ENCODE peak calls at places on chromosome 20, in ten cellular contexts. One of them, this sample, is unnamed.

GRCh38 chr20:5222919-5223634 is 93.7 kb downstream of the PROKR2 start:
- DNase-seq in HEK293T: peak
- DNase-seq in NCI-H1105 treated with DMSO at 0.1 percent for 48 hours: peak
- DNase-seq in AG08396: peak
- DNase-seq in NCI-H1930: no peak
- DNase-seq in lower lobe of right lung: peak
- DNase-seq in lung: peak
- DNase-seq in Right ventricle myocardium inferior: no peak
- DNase-seq in activated CD4-positive, alpha-beta T cell treated with anti-CD3 and anti-CD28 coated beads, Interleukin-2, amount 50 U/mL, for 1 hour: peak
- DNase-seq in endothelial cell: peak
- DNase-seq in this sample: no peak

GRCh38 chr20:42857446-42857845 is 332.3 kb downstream of the PTPRT start:
- DNase-seq in NCI-H1105 treated with DMSO at 0.1 percent for 48 hours: no peak
- DNase-seq in activated CD4-positive, alpha-beta T cell treated with anti-CD3 and anti-CD28 coated beads, Interleukin-2, amount 50 U/mL, for 1 hour: no peak
- DNase-seq in AG08396: no peak
- DNase-seq in NCI-H1930: no peak
- DNase-seq in Right ventricle myocardium inferior: no peak
- DNase-seq in HEK293T: no peak
- DNase-seq in lower lobe of right lung: no peak
- DNase-seq in lung: no peak
- DNase-seq in endothelial cell: no peak
- DNase-seq in this sample: no peak

GRCh38 chr20:59032713-59033059 is 551 bp upstream of the ATP5F1E start:
- DNase-seq in activated CD4-positive, alpha-beta T cell treated with anti-CD3 and anti-CD28 coated beads, Interleukin-2, amount 50 U/mL, for 1 hour: no peak
- DNase-seq in NCI-H1930: peak
- DNase-seq in Right ventricle myocardium inferior: no peak
- DNase-seq in AG08396: peak
- DNase-seq in NCI-H1105 treated with DMSO at 0.1 percent for 48 hours: peak
- DNase-seq in lower lobe of right lung: no peak
- DNase-seq in lung: no peak
- DNase-seq in endothelial cell: peak
- DNase-seq in HEK293T: peak
- DNase-seq in this sample: no peak

GRCh38 chr20:21640556-21640955 is 64.9 kb upstream of the PAX1 start:
- DNase-seq in HEK293T: peak
- DNase-seq in lung: no peak
- DNase-seq in activated CD4-positive, alpha-beta T cell treated with anti-CD3 and anti-CD28 coated beads, Interleukin-2, amount 50 U/mL, for 1 hour: no peak
- DNase-seq in Right ventricle myocardium inferior: no peak
- DNase-seq in AG08396: no peak
- DNase-seq in NCI-H1930: peak
- DNase-seq in NCI-H1105 treated with DMSO at 0.1 percent for 48 hours: peak
- DNase-seq in lower lobe of right lung: no peak
- DNase-seq in endothelial cell: peak
- DNase-seq in this sample: no peak

GRCh38 chr20:1225263-1225728 is 548 bp upstream of the RAD21L1 start:
- DNase-seq in HEK293T: no peak
- DNase-seq in lower lobe of right lung: no peak
- DNase-seq in endothelial cell: no peak
- DNase-seq in activated CD4-positive, alpha-beta T cell treated with anti-CD3 and anti-CD28 coated beads, Interleukin-2, amount 50 U/mL, for 1 hour: no peak
- DNase-seq in NCI-H1930: peak
- DNase-seq in lung: no peak
- DNase-seq in NCI-H1105 treated with DMSO at 0.1 percent for 48 hours: no peak
- DNase-seq in AG08396: no peak
- DNase-seq in Right ventricle myocardium inferior: no peak
- DNase-seq in this sample: no peak

GRCh38 chr20:31718952-31719643 is 3.6 kb downstream of the BCL2L1 start:
- DNase-seq in activated CD4-positive, alpha-beta T cell treated with anti-CD3 and anti-CD28 coated beads, Interleukin-2, amount 50 U/mL, for 1 hour: no peak
- DNase-seq in NCI-H1930: no peak
- DNase-seq in NCI-H1105 treated with DMSO at 0.1 percent for 48 hours: peak
- DNase-seq in AG08396: no peak
- DNase-seq in Right ventricle myocardium inferior: no peak
- DNase-seq in HEK293T: no peak
- DNase-seq in lower lobe of right lung: no peak
- DNase-seq in lung: peak
- DNase-seq in endothelial cell: no peak
- DNase-seq in this sample: no peak

GRCh38 chr20:8800089-8800488 is 268.8 kb upstream of the PLCB4 start:
- DNase-seq in lower lobe of right lung: no peak
- DNase-seq in Right ventricle myocardium inferior: no peak
- DNase-seq in NCI-H1930: no peak
- DNase-seq in activated CD4-positive, alpha-beta T cell treated with anti-CD3 and anti-CD28 coated beads, Interleukin-2, amount 50 U/mL, for 1 hour: no peak
- DNase-seq in lung: no peak
- DNase-seq in HEK293T: no peak
- DNase-seq in AG08396: no peak
- DNase-seq in NCI-H1105 treated with DMSO at 0.1 percent for 48 hours: no peak
- DNase-seq in endothelial cell: no peak
- DNase-seq in this sample: no peak

GRCh38 chr20:23655551-23656211 is 17.9 kb upstream of the CST3 start:
- DNase-seq in lower lobe of right lung: peak
- DNase-seq in endothelial cell: no peak
- DNase-seq in HEK293T: no peak
- DNase-seq in lung: peak
- DNase-seq in AG08396: no peak
- DNase-seq in NCI-H1105 treated with DMSO at 0.1 percent for 48 hours: no peak
- DNase-seq in NCI-H1930: no peak
- DNase-seq in Right ventricle myocardium inferior: peak
- DNase-seq in activated CD4-positive, alpha-beta T cell treated with anti-CD3 and anti-CD28 coated beads, Interleukin-2, amount 50 U/mL, for 1 hour: no peak
- DNase-seq in this sample: no peak

GRCh38 chr20:6057704-6058103 is 3.8 kb upstream of the LRRN4 start:
- DNase-seq in endothelial cell: no peak
- DNase-seq in AG08396: no peak
- DNase-seq in Right ventricle myocardium inferior: no peak
- DNase-seq in lung: no peak
- DNase-seq in NCI-H1930: no peak
- DNase-seq in NCI-H1105 treated with DMSO at 0.1 percent for 48 hours: no peak
- DNase-seq in activated CD4-positive, alpha-beta T cell treated with anti-CD3 and anti-CD28 coated beads, Interleukin-2, amount 50 U/mL, for 1 hour: no peak
- DNase-seq in HEK293T: no peak
- DNase-seq in lower lobe of right lung: no peak
- DNase-seq in this sample: no peak

GRCh38 chr20:39358052-39358451 is 395.9 kb downstream of the DHX35 start:
- DNase-seq in HEK293T: no peak
- DNase-seq in lung: no peak
- DNase-seq in endothelial cell: no peak
- DNase-seq in AG08396: no peak
- DNase-seq in NCI-H1105 treated with DMSO at 0.1 percent for 48 hours: no peak
- DNase-seq in lower lobe of right lung: no peak
- DNase-seq in Right ventricle myocardium inferior: no peak
- DNase-seq in NCI-H1930: no peak
- DNase-seq in activated CD4-positive, alpha-beta T cell treated with anti-CD3 and anti-CD28 coated beads, Interleukin-2, amount 50 U/mL, for 1 hour: no peak
- DNase-seq in this sample: no peak

GRCh38 chr20:59701236-59701635 is 96.9 kb downstream of the PHACTR3 start:
- DNase-seq in Right ventricle myocardium inferior: no peak
- DNase-seq in AG08396: no peak
- DNase-seq in lower lobe of right lung: no peak
- DNase-seq in lung: no peak
- DNase-seq in HEK293T: no peak
- DNase-seq in activated CD4-positive, alpha-beta T cell treated with anti-CD3 and anti-CD28 coated beads, Interleukin-2, amount 50 U/mL, for 1 hour: no peak
- DNase-seq in NCI-H1105 treated with DMSO at 0.1 percent for 48 hours: no peak
- DNase-seq in endothelial cell: no peak
- DNase-seq in NCI-H1930: no peak
- DNase-seq in this sample: no peak

GRCh38 chr20:61135966-61136365 is 116.1 kb upstream of the CDH4 start:
- DNase-seq in AG08396: no peak
- DNase-seq in lower lobe of right lung: no peak
- DNase-seq in HEK293T: no peak
- DNase-seq in Right ventricle myocardium inferior: no peak
- DNase-seq in endothelial cell: no peak
- DNase-seq in activated CD4-positive, alpha-beta T cell treated with anti-CD3 and anti-CD28 coated beads, Interleukin-2, amount 50 U/mL, for 1 hour: no peak
- DNase-seq in NCI-H1930: no peak
- DNase-seq in NCI-H1105 treated with DMSO at 0.1 percent for 48 hours: no peak
- DNase-seq in lung: no peak
- DNase-seq in this sample: no peak

GRCh38 chr20:1478566-1478965 is 11.9 kb upstream of the NSFL1C start:
- DNase-seq in activated CD4-positive, alpha-beta T cell treated with anti-CD3 and anti-CD28 coated beads, Interleukin-2, amount 50 U/mL, for 1 hour: no peak
- DNase-seq in lung: no peak
- DNase-seq in NCI-H1105 treated with DMSO at 0.1 percent for 48 hours: no peak
- DNase-seq in HEK293T: no peak
- DNase-seq in endothelial cell: no peak
- DNase-seq in lower lobe of right lung: no peak
- DNase-seq in NCI-H1930: no peak
- DNase-seq in AG08396: peak
- DNase-seq in Right ventricle myocardium inferior: no peak
- DNase-seq in this sample: no peak

GRCh38 chr20:1842281-1842680 is 52.9 kb upstream of the SIRPA start:
- DNase-seq in AG08396: no peak
- DNase-seq in lower lobe of right lung: no peak
- DNase-seq in NCI-H1930: no peak
- DNase-seq in Right ventricle myocardium inferior: no peak
- DNase-seq in NCI-H1105 treated with DMSO at 0.1 percent for 48 hours: no peak
- DNase-seq in HEK293T: no peak
- DNase-seq in activated CD4-positive, alpha-beta T cell treated with anti-CD3 and anti-CD28 coated beads, Interleukin-2, amount 50 U/mL, for 1 hour: no peak
- DNase-seq in lung: no peak
- DNase-seq in endothelial cell: no peak
- DNase-seq in this sample: no peak

GRCh38 chr20:62629864-62630470 is 12.3 kb upstream of the SLCO4A1 start:
- DNase-seq in activated CD4-positive, alpha-beta T cell treated with anti-CD3 and anti-CD28 coated beads, Interleukin-2, amount 50 U/mL, for 1 hour: no peak
- DNase-seq in NCI-H1105 treated with DMSO at 0.1 percent for 48 hours: no peak
- DNase-seq in NCI-H1930: no peak
- DNase-seq in Right ventricle myocardium inferior: peak
- DNase-seq in endothelial cell: no peak
- DNase-seq in lower lobe of right lung: no peak
- DNase-seq in HEK293T: no peak
- DNase-seq in AG08396: no peak
- DNase-seq in lung: no peak
- DNase-seq in this sample: no peak

GRCh38 chr20:4488407-4489339 is 233.0 kb upstream of the PRND start:
- DNase-seq in endothelial cell: no peak
- DNase-seq in Right ventricle myocardium inferior: no peak
- DNase-seq in lung: no peak
- DNase-seq in HEK293T: no peak
- DNase-seq in NCI-H1105 treated with DMSO at 0.1 percent for 48 hours: no peak
- DNase-seq in NCI-H1930: no peak
- DNase-seq in activated CD4-positive, alpha-beta T cell treated with anti-CD3 and anti-CD28 coated beads, Interleukin-2, amount 50 U/mL, for 1 hour: no peak
- DNase-seq in lower lobe of right lung: no peak
- DNase-seq in AG08396: peak
- DNase-seq in this sample: no peak

GRCh38 chr20:23145281-23145700 is 59.2 kb upstream of the CD93 start:
- DNase-seq in NCI-H1930: no peak
- DNase-seq in AG08396: peak
- DNase-seq in Right ventricle myocardium inferior: no peak
- DNase-seq in activated CD4-positive, alpha-beta T cell treated with anti-CD3 and anti-CD28 coated beads, Interleukin-2, amount 50 U/mL, for 1 hour: no peak
- DNase-seq in HEK293T: no peak
- DNase-seq in NCI-H1105 treated with DMSO at 0.1 percent for 48 hours: no peak
- DNase-seq in endothelial cell: no peak
- DNase-seq in lung: no peak
- DNase-seq in lower lobe of right lung: no peak
- DNase-seq in this sample: no peak

GRCh38 chr20:31674895-31675827 is 37.4 kb downstream of the COX4I2 start:
- DNase-seq in AG08396: peak
- DNase-seq in HEK293T: no peak
- DNase-seq in NCI-H1105 treated with DMSO at 0.1 percent for 48 hours: no peak
- DNase-seq in endothelial cell: peak
- DNase-seq in NCI-H1930: no peak
- DNase-seq in lower lobe of right lung: peak
- DNase-seq in activated CD4-positive, alpha-beta T cell treated with anti-CD3 and anti-CD28 coated beads, Interleukin-2, amount 50 U/mL, for 1 hour: peak
- DNase-seq in Right ventricle myocardium inferior: peak
- DNase-seq in lung: peak
- DNase-seq in this sample: no peak

GRCh38 chr20:12679456-12679855 is 329.3 kb upstream of the SPTLC3 start:
- DNase-seq in Right ventricle myocardium inferior: no peak
- DNase-seq in AG08396: no peak
- DNase-seq in NCI-H1930: no peak
- DNase-seq in activated CD4-positive, alpha-beta T cell treated with anti-CD3 and anti-CD28 coated beads, Interleukin-2, amount 50 U/mL, for 1 hour: no peak
- DNase-seq in endothelial cell: no peak
- DNase-seq in lower lobe of right lung: no peak
- DNase-seq in NCI-H1105 treated with DMSO at 0.1 percent for 48 hours: no peak
- DNase-seq in HEK293T: no peak
- DNase-seq in lung: no peak
- DNase-seq in this sample: no peak

GRCh38 chr20:21137078-21137477 is 11.2 kb downstream of the KIZ start:
- DNase-seq in NCI-H1930: no peak
- DNase-seq in endothelial cell: no peak
- DNase-seq in HEK293T: no peak
- DNase-seq in activated CD4-positive, alpha-beta T cell treated with anti-CD3 and anti-CD28 coated beads, Interleukin-2, amount 50 U/mL, for 1 hour: no peak
- DNase-seq in lower lobe of right lung: no peak
- DNase-seq in Right ventricle myocardium inferior: no peak
- DNase-seq in lung: no peak
- DNase-seq in NCI-H1105 treated with DMSO at 0.1 percent for 48 hours: peak
- DNase-seq in AG08396: no peak
- DNase-seq in this sample: no peak

GRCh38 chr20:31605902-31606677 is 1.0 kb downstream of the ID1 start:
- DNase-seq in lower lobe of right lung: peak
- DNase-seq in activated CD4-positive, alpha-beta T cell treated with anti-CD3 and anti-CD28 coated beads, Interleukin-2, amount 50 U/mL, for 1 hour: peak
- DNase-seq in HEK293T: no peak
- DNase-seq in AG08396: no peak
- DNase-seq in NCI-H1930: no peak
- DNase-seq in lung: peak
- DNase-seq in NCI-H1105 treated with DMSO at 0.1 percent for 48 hours: peak
- DNase-seq in endothelial cell: no peak
- DNase-seq in Right ventricle myocardium inferior: peak
- DNase-seq in this sample: no peak

GRCh38 chr20:62822239-62822787 is 5.5 kb downstream of the COL9A3 start:
- DNase-seq in NCI-H1930: no peak
- DNase-seq in AG08396: no peak
- DNase-seq in lower lobe of right lung: no peak
- DNase-seq in activated CD4-positive, alpha-beta T cell treated with anti-CD3 and anti-CD28 coated beads, Interleukin-2, amount 50 U/mL, for 1 hour: no peak
- DNase-seq in NCI-H1105 treated with DMSO at 0.1 percent for 48 hours: no peak
- DNase-seq in lung: no peak
- DNase-seq in endothelial cell: no peak
- DNase-seq in Right ventricle myocardium inferior: no peak
- DNase-seq in HEK293T: no peak
- DNase-seq in this sample: no peak

GRCh38 chr20:8880085-8880853 is 188.6 kb upstream of the PLCB4 start:
- DNase-seq in NCI-H1105 treated with DMSO at 0.1 percent for 48 hours: no peak
- DNase-seq in activated CD4-positive, alpha-beta T cell treated with anti-CD3 and anti-CD28 coated beads, Interleukin-2, amount 50 U/mL, for 1 hour: no peak
- DNase-seq in lower lobe of right lung: no peak
- DNase-seq in NCI-H1930: no peak
- DNase-seq in lung: no peak
- DNase-seq in endothelial cell: no peak
- DNase-seq in HEK293T: no peak
- DNase-seq in AG08396: no peak
- DNase-seq in Right ventricle myocardium inferior: no peak
- DNase-seq in this sample: no peak

GRCh38 chr20:29878777-29879442 is 1378.6 kb upstream of the DEFB115 start:
- DNase-seq in endothelial cell: no peak
- DNase-seq in NCI-H1930: no peak
- DNase-seq in HEK293T: no peak
- DNase-seq in lower lobe of right lung: peak
- DNase-seq in activated CD4-positive, alpha-beta T cell treated with anti-CD3 and anti-CD28 coated beads, Interleukin-2, amount 50 U/mL, for 1 hour: no peak
- DNase-seq in lung: no peak
- DNase-seq in NCI-H1105 treated with DMSO at 0.1 percent for 48 hours: no peak
- DNase-seq in AG08396: no peak
- DNase-seq in Right ventricle myocardium inferior: no peak
- DNase-seq in this sample: no peak

GRCh38 chr20:9179867-9180266 is 111.0 kb downstream of the PLCB4 start:
- DNase-seq in Right ventricle myocardium inferior: no peak
- DNase-seq in HEK293T: no peak
- DNase-seq in NCI-H1105 treated with DMSO at 0.1 percent for 48 hours: no peak
- DNase-seq in AG08396: no peak
- DNase-seq in lung: no peak
- DNase-seq in lower lobe of right lung: no peak
- DNase-seq in endothelial cell: no peak
- DNase-seq in activated CD4-positive, alpha-beta T cell treated with anti-CD3 and anti-CD28 coated beads, Interleukin-2, amount 50 U/mL, for 1 hour: no peak
- DNase-seq in NCI-H1930: no peak
- DNase-seq in this sample: no peak

GRCh38 chr20:17873410-17874270 is 95.0 kb downstream of the SNX5 start:
- DNase-seq in AG08396: peak
- DNase-seq in NCI-H1930: no peak
- DNase-seq in activated CD4-positive, alpha-beta T cell treated with anti-CD3 and anti-CD28 coated beads, Interleukin-2, amount 50 U/mL, for 1 hour: no peak
- DNase-seq in endothelial cell: no peak
- DNase-seq in Right ventricle myocardium inferior: peak
- DNase-seq in lung: peak
- DNase-seq in NCI-H1105 treated with DMSO at 0.1 percent for 48 hours: peak
- DNase-seq in lower lobe of right lung: peak
- DNase-seq in HEK293T: no peak
- DNase-seq in this sample: peak

GRCh38 chr20:33673115-33673410 is 1.2 kb downstream of the NECAB3 start:
- DNase-seq in HEK293T: no peak
- DNase-seq in activated CD4-positive, alpha-beta T cell treated with anti-CD3 and anti-CD28 coated beads, Interleukin-2, amount 50 U/mL, for 1 hour: no peak
- DNase-seq in AG08396: no peak
- DNase-seq in lower lobe of right lung: no peak
- DNase-seq in endothelial cell: no peak
- DNase-seq in Right ventricle myocardium inferior: no peak
- DNase-seq in lung: no peak
- DNase-seq in NCI-H1930: no peak
- DNase-seq in NCI-H1105 treated with DMSO at 0.1 percent for 48 hours: no peak
- DNase-seq in this sample: no peak

GRCh38 chr20:10332656-10333421 is 101.2 kb downstream of the MKKS start:
- DNase-seq in AG08396: no peak
- DNase-seq in HEK293T: no peak
- DNase-seq in lung: no peak
- DNase-seq in endothelial cell: no peak
- DNase-seq in Right ventricle myocardium inferior: no peak
- DNase-seq in lower lobe of right lung: no peak
- DNase-seq in activated CD4-positive, alpha-beta T cell treated with anti-CD3 and anti-CD28 coated beads, Interleukin-2, amount 50 U/mL, for 1 hour: no peak
- DNase-seq in NCI-H1105 treated with DMSO at 0.1 percent for 48 hours: peak
- DNase-seq in NCI-H1930: no peak
- DNase-seq in this sample: peak